ENCODE peak calls at places on chromosome 20, in six cellular contexts. U, B, N, F, T and K are unnamed samples.

GRCh38 chr20:61424628-61425420 is 172.8 kb downstream of the CDH4 start:
- DNase-seq in N (no peak), B (no peak), U (no peak), F (no peak), T (no peak), K (no peak)

GRCh38 chr20:63706027-63706695 is 1.6 kb downstream of the ARFRP1 start:
- DNase-seq in F (no peak), B (no peak), N (peak; percentile 9), T (no peak), U (no peak), K (no peak)

GRCh38 chr20:15867017-15867416 is 706.2 kb downstream of the KIF16B start:
- DNase-seq in T (no peak), B (no peak), N (no peak), U (no peak), F (no peak), K (no peak)

GRCh38 chr20:19964289-19965263 is 52.6 kb upstream of the NAA20 start:
- DNase-seq in N (no peak), U (no peak), F (peak; percentile 72), B (peak; percentile 87), T (peak; percentile 90), K (peak; percentile 86)

GRCh38 chr20:9594284-9594875 is 80.0 kb downstream of the LAMP5 start:
- DNase-seq in T (no peak), U (no peak), F (no peak), B (no peak), N (no peak), K (peak; percentile 23)

GRCh38 chr20:3313681-3314080 is 74.7 kb upstream of the SLC4A11 start:
- DNase-seq in F (no peak), T (no peak), N (no peak), U (no peak), B (no peak), K (no peak)

GRCh38 chr20:4633780-4634179 is 87.9 kb upstream of the PRND start:
- DNase-seq in T (peak; percentile 95), N (no peak), U (no peak), F (no peak), B (peak; percentile 46), K (peak; percentile 97)

GRCh38 chr20:37233471-37234253 is 28.0 kb downstream of the GHRH start:
- DNase-seq in T (no peak), F (no peak), B (no peak), U (no peak), N (no peak), K (no peak)

GRCh38 chr20:38805502-38805957 is at the start of gene PPP1R16B:
- DNase-seq in B (no peak), N (peak; percentile 41), U (peak; percentile 63), T (peak; percentile 15), F (peak; percentile 33), K (no peak)

GRCh38 chr20:63014710-63015109 is 7.9 kb upstream of the BHLHE23 start:
- DNase-seq in F (no peak), U (no peak), T (no peak), B (no peak), N (no peak), K (no peak)

GRCh38 chr20:62040933-62041332 is 24.7 kb downstream of the TAF4 start:
- DNase-seq in T (no peak), U (no peak), N (no peak), B (no peak), F (no peak), K (no peak)